ENCODE peak calls at places on chromosomes 6 and 20, in eight cellular contexts. Y, F, M, E, Q, X, T and C are unnamed samples.

GRCh38 chr20:18390201-18390600 is 76.6 kb downstream of the DZANK1 start:
- DNase-seq in E (no peak), X (no peak), F (no peak), M (no peak), T (no peak), Y (no peak), Q (no peak), C (no peak)

GRCh38 chr6:45049188-45049843 is 278.8 kb upstream of the RUNX2 start:
- DNase-seq in E (no peak), T (peak), F (no peak), Y (no peak), Q (peak), M (no peak), X (no peak), C (no peak)

GRCh38 chr6:15405111-15405510 is 159.2 kb downstream of the JARID2 start:
- DNase-seq in E (no peak), M (no peak), Y (no peak), T (no peak), Q (no peak), F (no peak), X (no peak), C (no peak)

GRCh38 chr6:51265426-51265825 is 446.8 kb downstream of the TFAP2B start:
- DNase-seq in Q (no peak), E (no peak), F (no peak), Y (no peak), X (no peak), M (no peak), T (no peak), C (no peak)

GRCh38 chr6:11384531-11385309 is 152.3 kb upstream of the NEDD9 start:
- DNase-seq in Q (no peak), T (no peak), X (no peak), F (no peak), M (no peak), E (no peak), Y (no peak), C (no peak)

GRCh38 chr6:129432738-129433137 is 277.2 kb downstream of the ARHGAP18 start:
- DNase-seq in T (peak), E (no peak), Y (no peak), Q (no peak), F (no peak), X (no peak), M (peak), C (no peak)

GRCh38 chr20:62649140-62649539 is 6.8 kb downstream of the SLCO4A1 start:
- DNase-seq in Q (no peak), M (no peak), Y (no peak), E (no peak), X (no peak), T (no peak), F (no peak), C (no peak)

GRCh38 chr6:47633141-47633540 is 65.2 kb upstream of the ADGRF4 start:
- DNase-seq in M (peak), F (no peak), T (peak), Q (no peak), Y (no peak), E (no peak), X (no peak), C (no peak)

GRCh38 chr6:65505736-65506135 is 201.3 kb downstream of the EYS start:
- DNase-seq in F (no peak), E (no peak), M (no peak), T (no peak), Q (no peak), X (no peak), Y (no peak), C (no peak)

GRCh38 chr20:43839793-43840199 is 74.9 kb upstream of the TOX2 start:
- DNase-seq in X (no peak), Y (no peak), T (no peak), E (no peak), Q (peak), M (no peak), F (no peak), C (no peak)

GRCh38 chr6:132330759-132331158 is 70.5 kb downstream of the MOXD1 start:
- DNase-seq in E (no peak), F (no peak), X (no peak), M (peak), T (no peak), Y (no peak), Q (no peak), C (no peak)

GRCh38 chr20:13139459-13140150 is 81.5 kb upstream of the ISM1 start:
- DNase-seq in E (no peak), T (no peak), F (no peak), X (no peak), M (no peak), Q (no peak), Y (no peak), C (no peak)

GRCh38 chr6:56962451-56962850 is 7.5 kb downstream of the BEND6 start:
- DNase-seq in Y (no peak), E (no peak), Q (no peak), F (no peak), X (no peak), T (no peak), M (no peak), C (no peak)

GRCh38 chr6:166307082-166307980 is 861 bp downstream of the PRR18 start:
- DNase-seq in T (no peak), Q (peak), F (no peak), Y (no peak), X (peak), E (peak), M (no peak), C (peak)

GRCh38 chr20:50191566-50192363 is 1.1 kb downstream of the CEBPB start:
- DNase-seq in Y (peak), E (peak), Q (peak), T (peak), M (peak), F (peak), X (peak), C (peak)

GRCh38 chr6:29847871-29848630 is 20.4 kb downstream of the HLA-G start:
- DNase-seq in T (peak), Y (peak), F (peak), E (peak), Q (peak), M (peak), X (peak), C (peak)

GRCh38 chr20:3374296-3374695 is 33.2 kb downstream of the DNAAF9 start:
- DNase-seq in Q (no peak), E (no peak), X (no peak), T (no peak), M (no peak), F (no peak), Y (no peak), C (no peak)

GRCh38 chr6:148616811-148617210 is 130.0 kb upstream of the UST start:
- DNase-seq in T (no peak), X (no peak), Y (no peak), Q (no peak), E (no peak), M (no peak), F (no peak), C (no peak)

GRCh38 chr20:24633026-24633425 is 163.6 kb downstream of the SYNDIG1 start:
- DNase-seq in X (no peak), M (peak), Q (no peak), F (no peak), E (no peak), Y (no peak), T (no peak), C (no peak)

GRCh38 chr20:15930324-15931305 is 642.6 kb downstream of the KIF16B start:
- DNase-seq in F (no peak), T (peak), X (no peak), Q (no peak), Y (no peak), E (no peak), M (peak), C (no peak)

GRCh38 chr20:53444386-53444785 is 149.3 kb downstream of the ZNF217 start:
- DNase-seq in X (no peak), Y (no peak), T (peak), E (no peak), M (no peak), Q (no peak), F (peak), C (no peak)

GRCh38 chr6:40692311-40692710 is 105.1 kb upstream of the LRFN2 start:
- DNase-seq in E (no peak), T (no peak), M (no peak), Y (no peak), X (no peak), Q (no peak), F (no peak), C (no peak)

GRCh38 chr6:130529569-130530149 is 163.8 kb downstream of the TMEM200A start:
- DNase-seq in E (no peak), Y (no peak), X (no peak), F (no peak), T (no peak), Q (no peak), M (no peak), C (no peak)

GRCh38 chr20:63064745-63065711 is 58.3 kb upstream of the BHLHE23 start:
- DNase-seq in E (peak), F (peak), Y (no peak), M (no peak), Q (no peak), X (no peak), T (no peak), C (peak)

GRCh38 chr6:105087571-105088211 is 92.1 kb downstream of the POPDC3 start:
- DNase-seq in X (no peak), Y (no peak), Q (peak), M (peak), F (no peak), E (no peak), T (peak), C (no peak)

GRCh38 chr6:137323860-137324259 is 104.7 kb upstream of the IFNGR1 start:
- DNase-seq in T (no peak), X (no peak), Y (no peak), F (no peak), E (no peak), Q (no peak), M (no peak), C (no peak)

GRCh38 chr6:39206250-39206721 is 23.0 kb downstream of the KCNK5 start:
- DNase-seq in F (no peak), M (no peak), Y (no peak), Q (no peak), E (no peak), X (no peak), T (no peak), C (no peak)

GRCh38 chr20:38001173-38001875 is 31.9 kb downstream of the TTI1 start:
- DNase-seq in E (no peak), F (no peak), X (no peak), M (peak), Q (no peak), Y (no peak), T (peak), C (no peak)

GRCh38 chr6:47698342-47698787 is at the start of gene ADGRF4:
- DNase-seq in Q (no peak), X (no peak), Y (no peak), E (no peak), F (no peak), T (peak), M (peak), C (no peak)

GRCh38 chr6:11313207-11313606 is 80.7 kb upstream of the NEDD9 start:
- DNase-seq in T (no peak), F (no peak), M (no peak), E (no peak), Y (no peak), Q (no peak), X (no peak), C (no peak)

GRCh38 chr6:119071576-119071975 is 6.9 kb downstream of the FAM184A start:
- DNase-seq in Q (no peak), X (no peak), M (no peak), Y (no peak), E (no peak), T (no peak), F (no peak), C (no peak)

GRCh38 chr6:114634016-114634415 is 291.2 kb upstream of the HS3ST5 start:
- DNase-seq in X (no peak), T (no peak), Q (no peak), F (no peak), M (peak), E (no peak), Y (no peak), C (no peak)

GRCh38 chr6:31474871-31475286 is 23.1 kb upstream of the MICB start:
- DNase-seq in F (no peak), Q (no peak), M (no peak), X (no peak), Y (no peak), T (no peak), E (peak), C (no peak)
- TF ChIP-seq CTCF in F (no peak), Q (no peak), M (no peak), X (no peak), Y (peak), T (peak), E (peak), C (peak)

DNA sequence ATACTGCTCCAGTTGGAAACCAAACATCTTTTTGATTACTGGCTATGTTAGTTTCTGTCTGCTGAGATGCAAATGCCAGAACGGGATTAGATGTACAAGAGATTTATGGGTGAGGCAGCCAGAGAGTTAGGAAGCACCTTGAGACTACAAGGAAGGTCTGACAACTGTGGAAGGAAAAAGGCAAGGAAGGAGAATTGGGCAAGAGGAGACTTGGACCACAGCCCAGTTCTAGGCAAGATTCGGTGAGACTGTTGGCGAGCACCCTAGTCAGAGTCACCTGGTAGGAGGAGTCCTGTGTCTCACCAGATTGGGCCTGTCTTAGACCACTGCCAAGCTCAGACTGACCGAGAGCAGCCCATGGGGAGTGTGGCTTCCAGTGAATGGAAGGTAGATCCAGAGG is 91.8 kb upstream of the F13A1 start:
- DNase-seq in Y (no peak), M (no peak), T (no peak), X (no peak), F (no peak), Q (no peak), E (no peak), C (no peak)
- TF ChIP-seq CTCF in Y (no peak), M (no peak), T (no peak), X (no peak), F (no peak), Q (no peak), E (no peak), C (no peak)

DNA sequence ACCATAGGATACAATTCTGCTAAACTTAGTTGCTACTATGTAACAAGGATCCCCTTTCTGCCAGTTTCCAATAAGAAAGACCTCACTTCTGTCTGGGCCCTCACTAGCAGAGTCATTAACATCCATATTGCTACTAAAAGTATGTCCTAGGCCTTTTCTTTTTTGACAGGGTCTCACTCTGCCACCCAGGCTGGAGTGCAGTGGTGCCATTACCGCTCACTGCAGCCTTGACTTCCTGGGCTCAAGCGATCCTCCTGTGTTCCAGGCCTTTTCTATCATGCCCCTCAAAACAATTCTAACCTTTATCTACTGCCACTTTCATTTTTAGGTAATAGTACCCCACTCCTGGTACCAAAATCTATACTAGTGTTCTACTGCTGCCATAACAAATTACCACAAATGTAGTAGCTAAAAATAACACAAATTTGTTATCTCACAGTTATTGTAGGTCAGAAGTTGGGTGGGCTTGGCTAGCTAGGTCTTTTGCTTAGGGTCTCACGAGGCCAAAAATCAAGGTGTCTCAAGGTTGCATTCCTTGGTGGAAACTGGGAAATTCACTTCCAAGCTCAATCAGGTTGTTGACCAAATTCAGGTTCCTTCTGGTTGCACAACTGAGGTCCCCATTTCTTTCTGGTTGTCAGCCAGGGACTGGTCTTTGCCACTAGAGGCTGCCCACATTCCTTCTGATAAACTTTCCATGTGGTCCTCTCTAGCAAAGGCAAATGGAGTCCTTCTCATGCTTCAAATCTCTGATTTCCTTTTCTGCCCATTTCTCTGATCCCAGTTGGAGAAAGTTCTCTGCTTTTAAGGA is 3.0 kb downstream of the CSNK2A1 start:
- DNase-seq in Q (no peak), X (no peak), Y (no peak), T (no peak), E (no peak), F (no peak), M (no peak), C (no peak)
- TF ChIP-seq CTCF in Q (no peak), X (no peak), Y (no peak), T (no peak), E (no peak), F (no peak), M (no peak), C (no peak)

DNA sequence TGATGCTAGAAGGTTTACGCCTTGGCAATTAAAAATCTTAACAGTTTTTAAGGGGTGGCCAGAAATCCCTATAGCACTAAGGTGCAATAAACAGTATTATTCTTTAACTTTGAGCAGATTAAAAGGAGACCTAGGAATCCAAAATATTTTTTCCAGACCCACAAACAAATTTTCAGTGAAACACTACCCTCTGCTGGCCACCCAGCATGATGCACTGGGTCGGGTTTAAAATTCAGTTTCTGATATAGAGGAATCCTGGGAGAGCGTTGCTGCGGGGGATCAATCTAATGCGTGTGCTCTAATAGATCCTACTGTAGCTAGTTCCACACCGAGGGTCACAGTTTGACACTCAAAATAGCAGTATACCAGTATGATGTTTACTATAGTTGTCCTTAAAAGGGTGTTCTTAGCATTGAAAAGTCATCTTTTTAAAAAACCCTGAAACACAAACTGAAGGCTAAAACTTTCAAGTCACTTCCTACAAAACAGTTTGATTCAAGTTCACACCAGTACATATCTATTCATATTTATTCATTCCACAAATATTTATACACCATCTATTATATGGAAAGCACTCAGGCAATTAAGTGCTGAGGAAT is 10.2 kb downstream of the UBE3D start:
- DNase-seq in Y (peak), M (peak), E (peak), Q (peak), X (no peak), F (peak), T (peak), C (peak)
- TF ChIP-seq CTCF in Y (peak), M (peak), E (peak), Q (peak), X (peak), F (peak), T (peak), C (peak)

DNA sequence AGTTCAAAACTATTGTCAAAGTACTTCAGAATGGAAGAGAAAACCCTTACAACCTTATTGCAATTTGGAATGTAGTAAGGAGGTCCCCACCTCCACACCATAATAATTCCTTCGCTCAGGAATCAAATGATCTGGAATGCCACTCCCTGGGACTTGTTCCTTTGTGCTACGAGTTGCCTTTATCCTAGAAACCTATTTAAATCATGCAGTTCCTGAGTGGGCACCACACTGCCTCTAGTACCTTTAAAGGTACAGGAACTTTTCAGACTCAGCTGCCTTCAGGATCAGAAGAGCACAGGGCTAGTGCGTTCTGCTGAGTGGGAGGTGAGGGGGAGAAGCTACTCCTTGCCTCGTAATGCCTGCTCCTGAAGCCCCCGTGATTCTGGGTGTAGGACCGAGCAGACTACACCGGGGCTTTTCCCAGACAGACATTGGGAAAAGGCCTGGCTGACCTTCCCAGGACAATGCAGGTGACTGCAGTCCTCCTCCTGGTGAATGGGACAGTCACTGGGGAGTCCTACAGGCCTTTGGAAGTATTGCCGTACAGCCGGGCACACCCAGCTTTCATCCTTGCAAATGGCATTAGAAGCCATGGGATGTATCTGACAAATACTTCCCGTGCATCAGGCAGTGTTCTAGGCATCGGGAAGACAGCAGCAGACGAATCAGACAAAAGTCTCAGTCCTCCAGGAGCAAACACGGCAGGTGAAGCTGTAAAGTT is 11.8 kb upstream of the TUBB2B start:
- DNase-seq in M (no peak), Y (no peak), X (no peak), F (no peak), E (peak), T (no peak), Q (no peak), C (no peak)
- TF ChIP-seq CTCF in M (no peak), Y (no peak), X (no peak), F (no peak), E (no peak), T (peak), Q (no peak), C (peak)